ENCODE peak calls at places on chromosomes 5 and 9, in ten cellular contexts. One of them, this sample, is unnamed.

GRCh38 chr5:51558682-51559081 is 175.4 kb downstream of the ISL1 start:
- DNase-seq in activated effector memory CD4-positive, alpha-beta T cell treated with anti-CD3 and anti-CD28 coated beads, Interleukin-2, amount 50 U/mL, for 16 hours: no peak
- DNase-seq in fibroblast of lung: no peak
- DNase-seq in HTR-8/SVneo: no peak
- DNase-seq in caudate nucleus: no peak
- DNase-seq in GM12865: no peak
- DNase-seq in activated CD4-positive, alpha-beta T cell treated with anti-CD3 and anti-CD28 coated beads, Interleukin-2, amount 50 U/mL, for 1 hour: no peak
- DNase-seq in stimulated activated naive CD4-positive, alpha-beta T cell: no peak
- DNase-seq in NAMALWA: no peak
- DNase-seq in brain pericyte: no peak
- DNase-seq in this sample: no peak

GRCh38 chr5:98516701-98517100 is 256.8 kb upstream of the RGMB start:
- DNase-seq in stimulated activated naive CD4-positive, alpha-beta T cell: no peak
- DNase-seq in fibroblast of lung: no peak
- DNase-seq in NAMALWA: no peak
- DNase-seq in activated effector memory CD4-positive, alpha-beta T cell treated with anti-CD3 and anti-CD28 coated beads, Interleukin-2, amount 50 U/mL, for 16 hours: no peak
- DNase-seq in activated CD4-positive, alpha-beta T cell treated with anti-CD3 and anti-CD28 coated beads, Interleukin-2, amount 50 U/mL, for 1 hour: no peak
- DNase-seq in brain pericyte: no peak
- DNase-seq in GM12865: no peak
- DNase-seq in caudate nucleus: no peak
- DNase-seq in HTR-8/SVneo: no peak
- DNase-seq in this sample: no peak

GRCh38 chr5:174556756-174557155 is 167.6 kb upstream of the MSX2 start:
- DNase-seq in GM12865: no peak
- DNase-seq in HTR-8/SVneo: no peak
- DNase-seq in NAMALWA: no peak
- DNase-seq in caudate nucleus: no peak
- DNase-seq in brain pericyte: no peak
- DNase-seq in stimulated activated naive CD4-positive, alpha-beta T cell: no peak
- DNase-seq in activated CD4-positive, alpha-beta T cell treated with anti-CD3 and anti-CD28 coated beads, Interleukin-2, amount 50 U/mL, for 1 hour: no peak
- DNase-seq in activated effector memory CD4-positive, alpha-beta T cell treated with anti-CD3 and anti-CD28 coated beads, Interleukin-2, amount 50 U/mL, for 16 hours: no peak
- DNase-seq in fibroblast of lung: peak
- DNase-seq in this sample: no peak

GRCh38 chr9:131475956-131476776 is 26.6 kb upstream of the POMT1 start:
- DNase-seq in stimulated activated naive CD4-positive, alpha-beta T cell: no peak
- DNase-seq in activated effector memory CD4-positive, alpha-beta T cell treated with anti-CD3 and anti-CD28 coated beads, Interleukin-2, amount 50 U/mL, for 16 hours: peak
- DNase-seq in activated CD4-positive, alpha-beta T cell treated with anti-CD3 and anti-CD28 coated beads, Interleukin-2, amount 50 U/mL, for 1 hour: no peak
- DNase-seq in fibroblast of lung: no peak
- DNase-seq in HTR-8/SVneo: no peak
- DNase-seq in NAMALWA: no peak
- DNase-seq in caudate nucleus: no peak
- DNase-seq in GM12865: no peak
- DNase-seq in brain pericyte: no peak
- DNase-seq in this sample: no peak

GRCh38 chr9:7976167-7976755 is 176.7 kb upstream of the DMAC1 start:
- DNase-seq in fibroblast of lung: peak
- DNase-seq in activated CD4-positive, alpha-beta T cell treated with anti-CD3 and anti-CD28 coated beads, Interleukin-2, amount 50 U/mL, for 1 hour: peak
- DNase-seq in caudate nucleus: no peak
- DNase-seq in GM12865: peak
- DNase-seq in brain pericyte: no peak
- DNase-seq in NAMALWA: peak
- DNase-seq in HTR-8/SVneo: no peak
- DNase-seq in stimulated activated naive CD4-positive, alpha-beta T cell: peak
- DNase-seq in activated effector memory CD4-positive, alpha-beta T cell treated with anti-CD3 and anti-CD28 coated beads, Interleukin-2, amount 50 U/mL, for 16 hours: peak
- DNase-seq in this sample: peak

GRCh38 chr9:108813951-108814601 is 41.7 kb downstream of the ACTL7B start:
- DNase-seq in activated CD4-positive, alpha-beta T cell treated with anti-CD3 and anti-CD28 coated beads, Interleukin-2, amount 50 U/mL, for 1 hour: no peak
- DNase-seq in fibroblast of lung: peak
- DNase-seq in GM12865: no peak
- DNase-seq in caudate nucleus: no peak
- DNase-seq in brain pericyte: no peak
- DNase-seq in HTR-8/SVneo: peak
- DNase-seq in NAMALWA: no peak
- DNase-seq in stimulated activated naive CD4-positive, alpha-beta T cell: no peak
- DNase-seq in activated effector memory CD4-positive, alpha-beta T cell treated with anti-CD3 and anti-CD28 coated beads, Interleukin-2, amount 50 U/mL, for 16 hours: no peak
- DNase-seq in this sample: no peak

GRCh38 chr9:27382989-27383388 is 86.0 kb upstream of the EQTN start:
- DNase-seq in fibroblast of lung: no peak
- DNase-seq in HTR-8/SVneo: no peak
- DNase-seq in activated effector memory CD4-positive, alpha-beta T cell treated with anti-CD3 and anti-CD28 coated beads, Interleukin-2, amount 50 U/mL, for 16 hours: no peak
- DNase-seq in stimulated activated naive CD4-positive, alpha-beta T cell: no peak
- DNase-seq in GM12865: no peak
- DNase-seq in caudate nucleus: no peak
- DNase-seq in activated CD4-positive, alpha-beta T cell treated with anti-CD3 and anti-CD28 coated beads, Interleukin-2, amount 50 U/mL, for 1 hour: no peak
- DNase-seq in brain pericyte: no peak
- DNase-seq in NAMALWA: no peak
- DNase-seq in this sample: no peak

GRCh38 chr5:50666261-50667078 is at the start of gene PARP8:
- DNase-seq in activated CD4-positive, alpha-beta T cell treated with anti-CD3 and anti-CD28 coated beads, Interleukin-2, amount 50 U/mL, for 1 hour: peak
- DNase-seq in fibroblast of lung: peak
- DNase-seq in brain pericyte: no peak
- DNase-seq in GM12865: peak
- DNase-seq in activated effector memory CD4-positive, alpha-beta T cell treated with anti-CD3 and anti-CD28 coated beads, Interleukin-2, amount 50 U/mL, for 16 hours: peak
- DNase-seq in NAMALWA: peak
- DNase-seq in caudate nucleus: peak
- DNase-seq in HTR-8/SVneo: peak
- DNase-seq in stimulated activated naive CD4-positive, alpha-beta T cell: peak
- DNase-seq in this sample: no peak

GRCh38 chr5:177335701-177336065 is 15.8 kb downstream of the LMAN2 start:
- DNase-seq in fibroblast of lung: no peak
- DNase-seq in activated effector memory CD4-positive, alpha-beta T cell treated with anti-CD3 and anti-CD28 coated beads, Interleukin-2, amount 50 U/mL, for 16 hours: no peak
- DNase-seq in NAMALWA: no peak
- DNase-seq in activated CD4-positive, alpha-beta T cell treated with anti-CD3 and anti-CD28 coated beads, Interleukin-2, amount 50 U/mL, for 1 hour: no peak
- DNase-seq in stimulated activated naive CD4-positive, alpha-beta T cell: no peak
- DNase-seq in HTR-8/SVneo: no peak
- DNase-seq in GM12865: no peak
- DNase-seq in brain pericyte: no peak
- DNase-seq in caudate nucleus: no peak
- DNase-seq in this sample: no peak

GRCh38 chr5:107719207-107719606 is 48.5 kb upstream of the EFNA5 start:
- DNase-seq in NAMALWA: no peak
- DNase-seq in GM12865: peak
- DNase-seq in activated CD4-positive, alpha-beta T cell treated with anti-CD3 and anti-CD28 coated beads, Interleukin-2, amount 50 U/mL, for 1 hour: no peak
- DNase-seq in caudate nucleus: no peak
- DNase-seq in activated effector memory CD4-positive, alpha-beta T cell treated with anti-CD3 and anti-CD28 coated beads, Interleukin-2, amount 50 U/mL, for 16 hours: no peak
- DNase-seq in fibroblast of lung: no peak
- DNase-seq in stimulated activated naive CD4-positive, alpha-beta T cell: no peak
- DNase-seq in brain pericyte: no peak
- DNase-seq in HTR-8/SVneo: no peak
- DNase-seq in this sample: no peak

GRCh38 chr5:31911291-31912265 is 262.5 kb downstream of the GOLPH3 start:
- DNase-seq in fibroblast of lung: peak
- DNase-seq in stimulated activated naive CD4-positive, alpha-beta T cell: no peak
- DNase-seq in GM12865: no peak
- DNase-seq in activated CD4-positive, alpha-beta T cell treated with anti-CD3 and anti-CD28 coated beads, Interleukin-2, amount 50 U/mL, for 1 hour: no peak
- DNase-seq in NAMALWA: no peak
- DNase-seq in caudate nucleus: peak
- DNase-seq in brain pericyte: no peak
- DNase-seq in HTR-8/SVneo: no peak
- DNase-seq in activated effector memory CD4-positive, alpha-beta T cell treated with anti-CD3 and anti-CD28 coated beads, Interleukin-2, amount 50 U/mL, for 16 hours: peak
- DNase-seq in this sample: no peak

GRCh38 chr9:132350861-132351315 is 3.9 kb downstream of the SETX start:
- DNase-seq in activated effector memory CD4-positive, alpha-beta T cell treated with anti-CD3 and anti-CD28 coated beads, Interleukin-2, amount 50 U/mL, for 16 hours: no peak
- DNase-seq in fibroblast of lung: no peak
- DNase-seq in stimulated activated naive CD4-positive, alpha-beta T cell: peak
- DNase-seq in caudate nucleus: no peak
- DNase-seq in brain pericyte: no peak
- DNase-seq in NAMALWA: peak
- DNase-seq in HTR-8/SVneo: no peak
- DNase-seq in GM12865: peak
- DNase-seq in activated CD4-positive, alpha-beta T cell treated with anti-CD3 and anti-CD28 coated beads, Interleukin-2, amount 50 U/mL, for 1 hour: no peak
- DNase-seq in this sample: no peak

GRCh38 chr5:77852514-77853352 is 76.6 kb upstream of the TBCA start:
- DNase-seq in GM12865: peak
- DNase-seq in stimulated activated naive CD4-positive, alpha-beta T cell: no peak
- DNase-seq in activated CD4-positive, alpha-beta T cell treated with anti-CD3 and anti-CD28 coated beads, Interleukin-2, amount 50 U/mL, for 1 hour: peak
- DNase-seq in HTR-8/SVneo: peak
- DNase-seq in brain pericyte: no peak
- DNase-seq in NAMALWA: peak
- DNase-seq in caudate nucleus: peak
- DNase-seq in activated effector memory CD4-positive, alpha-beta T cell treated with anti-CD3 and anti-CD28 coated beads, Interleukin-2, amount 50 U/mL, for 16 hours: no peak
- DNase-seq in fibroblast of lung: peak
- DNase-seq in this sample: peak

This sample was measured in GM12878.